ENCODE peak calls at places on chromosomes 12 and 14, in five cellular contexts. T is cardiac muscle cell, A is neural progenitor cell, U is bronchial epithelial cell, B is nephron progenitor cell. D is an unnamed sample.

GRCh38 chr14:74974364-74975058 is 19.1 kb upstream of the PGF start:
- DNase-seq in T (no peak), A (peak), U (no peak), B (peak), D (no peak)

GRCh38 chr12:6192604-6193380 is 7.4 kb upstream of the CD9 start:
- DNase-seq in T (no peak), A (no peak), U (no peak), B (no peak), D (peak)

GRCh38 chr12:88782357-88782756 is 202.1 kb upstream of the KITLG start:
- DNase-seq in T (no peak), A (no peak), U (no peak), B (no peak), D (no peak)

GRCh38 chr12:41663487-41664258 is 475.6 kb downstream of the PDZRN4 start:
- DNase-seq in T (peak), A (peak), U (peak), B (no peak), D (no peak)

GRCh38 chr12:52234226-52234810 is 1.3 kb downstream of the KRT7 start:
- DNase-seq in T (no peak), A (no peak), U (no peak), B (no peak), D (peak)

GRCh38 chr12:93533310-93533709 is 39.2 kb upstream of the SOCS2 start:
- DNase-seq in T (no peak), A (no peak), U (no peak), B (no peak), D (no peak)

GRCh38 chr14:55107766-55108554 is 21.1 kb upstream of the LGALS3 start:
- DNase-seq in T (no peak), A (no peak), U (peak), B (no peak), D (peak)

GRCh38 chr12:89856431-89856830 is 147.8 kb upstream of the ATP2B1 start:
- DNase-seq in T (peak), A (no peak), U (peak), B (no peak), D (no peak)

GRCh38 chr12:38850463-38850862 is 54.9 kb downstream of the CPNE8 start:
- DNase-seq in T (no peak), A (no peak), U (no peak), B (no peak), D (no peak)

GRCh38 chr14:32370720-32371119 is 41.6 kb downstream of the AKAP6 start:
- DNase-seq in T (no peak), A (no peak), U (peak), B (no peak), D (no peak)

GRCh38 chr12:86669010-86669409 is 412.8 kb upstream of the MGAT4C start:
- DNase-seq in T (no peak), A (no peak), U (peak), B (no peak), D (no peak)

GRCh38 chr12:94098466-94098865 is 49.9 kb upstream of the PLXNC1 start:
- DNase-seq in T (no peak), A (no peak), U (peak), B (no peak), D (no peak)

GRCh38 chr14:55835985-55836384 is 256.0 kb downstream of the KTN1 start:
- DNase-seq in T (no peak), A (no peak), U (no peak), B (no peak), D (no peak)

GRCh38 chr14:92645841-92646478 is 102.5 kb downstream of the LGMN start:
- DNase-seq in T (no peak), A (no peak), U (no peak), B (no peak), D (peak)

GRCh38 chr12:96466939-96467751 is 22.2 kb upstream of the CFAP54 start:
- DNase-seq in T (no peak), A (no peak), U (peak), B (no peak), D (no peak)

GRCh38 chr12:99852666-99853065 is 132.1 kb downstream of the ANKS1B start:
- DNase-seq in T (no peak), A (peak), U (no peak), B (no peak), D (no peak)

GRCh38 chr14:68471029-68471963 is 321.6 kb downstream of the ZFP36L1 start:
- DNase-seq in T (no peak), A (peak), U (no peak), B (no peak), D (no peak)

GRCh38 chr14:78253986-78254385 is 83.8 kb downstream of the NRXN3 start:
- DNase-seq in T (no peak), A (no peak), U (peak), B (no peak), D (no peak)

GRCh38 chr12:130830246-130830551 is 8.9 kb downstream of the STX2 start:
- DNase-seq in T (no peak), A (peak), U (no peak), B (no peak), D (no peak)

GRCh38 chr12:130831246-130831645 is 7.8 kb downstream of the STX2 start:
- DNase-seq in T (no peak), A (no peak), U (no peak), B (no peak), D (no peak)

GRCh38 chr12:130828895-130829294 is 10.2 kb downstream of the STX2 start:
- DNase-seq in T (no peak), A (no peak), U (no peak), B (no peak), D (no peak)

GRCh38 chr12:130827432-130827831 is 11.6 kb downstream of the STX2 start:
- DNase-seq in T (no peak), A (no peak), U (no peak), B (no peak), D (no peak)

GRCh38 chr12:130829391-130830245 is 9.4 kb downstream of the STX2 start:
- DNase-seq in T (no peak), A (no peak), U (no peak), B (no peak), D (no peak)
- TF ChIP-seq CTCF in T (no peak), A (no peak), U (no peak), B (no peak), D (no peak)

DNA sequence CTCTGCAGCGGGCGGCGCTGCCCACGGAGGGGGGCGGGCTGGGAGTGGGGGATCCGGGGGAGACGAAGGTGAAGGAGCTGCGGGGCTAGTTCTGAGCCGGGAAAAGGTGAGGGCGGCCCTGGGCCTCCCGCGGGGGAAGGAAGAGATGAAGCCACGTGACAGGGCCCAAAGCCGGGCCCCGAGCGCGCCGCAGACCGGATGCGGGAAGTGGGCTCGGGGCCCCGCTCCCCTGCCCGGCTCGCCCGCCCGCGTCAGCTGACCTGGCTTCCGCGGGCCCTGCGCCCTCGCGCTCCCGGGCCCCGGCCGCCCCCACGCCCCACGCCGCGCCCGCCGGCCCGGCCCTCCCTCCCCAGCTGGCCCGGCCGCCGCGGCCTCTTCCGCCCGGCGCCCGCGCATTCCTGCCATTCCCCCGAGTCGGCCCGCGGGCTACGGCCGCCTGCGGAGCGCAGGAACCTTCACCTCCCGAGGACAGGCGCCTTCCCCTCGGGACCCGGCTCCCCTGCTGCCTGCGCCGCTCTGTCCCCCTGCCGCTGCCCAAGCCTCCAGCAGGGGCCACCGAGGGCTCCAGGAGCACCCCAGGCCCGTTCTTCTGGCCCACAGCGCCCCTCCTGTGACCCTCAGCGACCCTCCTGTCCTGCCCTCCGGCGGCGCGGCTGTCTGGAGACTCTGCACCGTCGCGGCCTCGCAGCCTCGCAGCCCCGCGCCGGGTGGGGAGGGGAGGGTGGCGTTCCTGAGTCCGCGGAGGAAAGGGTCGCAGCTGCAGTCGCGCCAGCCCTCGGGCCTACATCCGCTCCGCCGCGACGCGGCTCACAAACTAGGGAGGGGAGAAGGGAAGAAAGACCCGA is 20.4 kb downstream of the NINJ2 start:
- DNase-seq in T (peak), A (peak), U (no peak), B (peak), D (no peak)
- TF ChIP-seq CTCF in T (peak), A (peak), U (peak), B (peak), D (peak)

GRCh38 chr14:24817638-24818053 is 183.7 kb upstream of the GZMB start:
- DNase-seq in T (peak), A (peak), U (no peak), B (peak), D (no peak)
- TF ChIP-seq CTCF in T (peak), A (peak), U (peak), B (no peak), D (peak)

GRCh38 chr12:110501722-110502448 is at the start of the genes RAD9B and VPS29:
- DNase-seq in T (peak), A (peak), U (peak), B (peak), D (peak)
- TF ChIP-seq CTCF in T (no peak), A (no peak), U (no peak), B (no peak), D (peak)

DNA sequence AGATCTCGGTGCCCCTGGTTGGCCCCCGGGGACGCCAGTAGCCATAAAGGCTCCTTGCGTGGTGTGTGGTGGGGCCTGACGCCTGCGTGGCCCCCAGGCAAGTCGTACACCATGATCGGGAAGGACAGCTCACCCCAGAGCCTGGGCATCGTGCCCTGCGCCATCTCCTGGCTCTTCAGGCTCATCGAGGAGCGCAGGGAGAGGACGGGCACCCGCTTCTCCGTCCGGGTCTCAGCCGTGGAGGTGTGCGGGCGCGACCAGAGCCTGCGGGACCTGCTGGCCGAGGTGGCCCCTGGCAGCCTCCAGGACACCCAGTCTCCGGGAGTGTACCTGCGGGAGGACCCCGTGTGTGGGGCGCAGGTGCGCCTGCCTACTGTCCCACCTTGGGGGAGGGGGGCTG is 34.5 kb downstream of the KIF26A start:
- DNase-seq in T (no peak), A (no peak), U (no peak), B (no peak), D (no peak)
- TF ChIP-seq CTCF in T (no peak), A (no peak), U (no peak), B (no peak), D (no peak)

DNA sequence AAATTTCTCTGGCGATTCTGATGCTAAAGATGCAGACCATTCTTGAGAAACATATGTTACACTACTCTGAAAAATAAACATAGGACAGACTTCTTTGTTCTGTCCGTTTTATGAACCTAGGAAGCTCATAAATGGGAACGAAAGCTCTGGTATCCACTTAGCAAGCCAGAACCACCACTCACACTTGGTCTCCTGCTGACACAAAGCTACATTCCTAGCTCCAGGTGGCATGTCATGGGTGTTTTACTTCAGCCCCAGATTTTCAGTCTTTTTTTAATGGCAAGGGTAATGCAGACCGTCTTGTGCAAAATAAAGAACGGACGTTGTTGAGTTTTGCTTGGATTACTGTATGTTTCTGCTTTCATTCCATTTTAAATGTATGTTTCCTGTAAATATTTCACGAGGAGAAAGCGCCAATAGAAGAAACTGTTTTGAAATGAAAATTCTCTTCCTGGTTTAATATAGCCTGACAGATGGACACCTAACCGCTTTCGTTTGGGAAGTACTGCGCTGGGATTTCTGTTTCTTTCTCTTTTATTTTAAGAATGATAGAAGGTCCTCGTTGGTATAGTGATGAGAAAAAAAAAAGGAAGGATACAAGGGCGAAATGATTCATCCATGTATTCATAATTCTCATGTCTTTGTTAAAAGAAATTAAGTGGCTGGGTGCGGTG is 820 bp upstream of the COQ5 start:
- DNase-seq in T (peak), A (peak), U (peak), B (no peak), D (no peak)
- TF ChIP-seq CTCF in T (no peak), A (no peak), U (peak), B (no peak), D (no peak)

GRCh38 chr12:674272-674781 is 11.1 kb upstream of the NINJ2 start:
- DNase-seq in T (no peak), A (no peak), U (peak), B (no peak), D (no peak)

GRCh38 chr12:678747-679712 is 15.8 kb upstream of the NINJ2 start:
- DNase-seq in T (no peak), A (no peak), U (no peak), B (no peak), D (no peak)

GRCh38 chr12:673849-674248 is 10.6 kb upstream of the NINJ2 start:
- DNase-seq in T (no peak), A (no peak), U (no peak), B (no peak), D (no peak)

DNA sequence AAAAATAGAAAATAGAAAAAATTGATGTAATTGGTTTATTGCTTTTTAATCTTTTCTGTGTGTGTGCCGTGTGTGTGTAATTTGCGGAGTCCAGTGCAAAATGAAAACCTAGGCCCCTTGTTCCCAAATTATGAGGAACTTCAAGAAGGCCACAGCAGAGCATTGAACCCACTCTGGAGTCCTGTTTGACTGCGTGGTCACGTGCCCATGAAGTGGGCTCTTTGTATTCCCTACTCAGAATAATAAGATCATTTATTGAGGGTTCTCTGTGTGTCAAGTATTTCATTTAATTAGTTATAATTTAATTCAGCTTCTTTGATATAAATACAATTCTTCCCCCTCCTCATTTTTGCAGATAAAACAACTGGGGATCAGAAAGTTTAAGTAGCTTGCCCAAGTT is 12.3 kb upstream of the NINJ2 start:
- DNase-seq in T (no peak), A (no peak), U (no peak), B (no peak), D (no peak)
- TF ChIP-seq CTCF in T (no peak), A (no peak), U (no peak), B (no peak), D (no peak)

DNA sequence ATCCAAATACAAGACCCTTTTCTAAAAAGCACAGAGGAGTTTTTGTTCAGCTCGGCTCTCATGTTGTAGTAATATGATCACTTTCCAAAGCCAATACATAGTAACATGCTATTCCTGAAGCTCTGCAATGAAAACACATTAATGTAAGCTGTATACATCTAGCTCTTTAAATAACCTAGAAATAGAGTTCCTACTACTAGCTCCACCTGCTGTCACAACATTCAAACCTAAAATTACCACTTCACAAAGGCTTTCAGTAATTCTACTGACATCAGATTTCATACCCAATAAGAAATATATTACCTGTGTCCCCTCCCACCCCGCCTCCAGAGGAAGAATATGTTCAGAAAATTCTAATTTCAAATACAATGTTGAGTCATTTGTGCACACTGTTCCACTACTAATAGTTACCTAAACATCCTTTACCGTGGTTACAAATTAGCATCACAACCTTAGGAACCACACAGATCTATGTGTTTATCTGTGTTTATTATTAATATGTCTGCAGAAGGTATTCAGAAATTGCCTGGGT is 17.8 kb downstream of the EFCAB11 start:
- DNase-seq in T (no peak), A (no peak), U (peak), B (no peak), D (no peak)
- TF ChIP-seq CTCF in T (no peak), A (no peak), U (peak), B (no peak), D (peak)

DNA sequence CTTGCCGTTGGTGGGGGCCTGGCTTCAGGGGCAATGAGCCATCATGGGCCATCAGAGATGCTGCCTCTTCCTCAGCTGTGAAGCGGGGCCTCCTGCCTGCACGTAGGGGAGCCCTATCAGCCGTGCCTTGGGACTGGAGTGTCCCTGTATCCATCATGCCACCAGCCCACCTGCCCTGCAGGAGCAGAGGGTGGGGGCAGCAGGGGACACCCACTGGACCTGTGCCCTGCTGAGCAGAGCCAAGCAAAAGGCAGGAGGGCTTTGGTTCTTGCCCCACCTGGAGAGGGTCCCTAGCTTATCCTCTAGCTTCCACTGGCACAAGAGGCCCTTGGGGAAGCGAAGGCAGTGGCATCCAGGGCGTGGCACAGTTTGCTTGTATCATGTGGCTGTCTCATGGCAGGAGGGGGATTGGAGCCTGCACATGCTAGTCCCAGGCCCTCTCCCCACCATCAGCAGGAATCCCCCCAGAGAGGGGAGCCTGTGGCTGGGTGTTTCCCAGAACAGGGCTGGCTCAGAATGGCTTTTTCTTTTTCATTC is 10.1 kb downstream of the ADSS1 start:
- DNase-seq in T (no peak), A (no peak), U (no peak), B (no peak), D (no peak)
- TF ChIP-seq CTCF in T (no peak), A (no peak), U (no peak), B (no peak), D (no peak)

GRCh38 chr12:46459881-46460545 is 87.4 kb upstream of the SLC38A2 start:
- DNase-seq in T (no peak), A (no peak), U (no peak), B (no peak), D (no peak)
- TF ChIP-seq CTCF in T (no peak), A (no peak), U (no peak), B (no peak), D (no peak)